ENCODE peak calls at places on chromosomes 2 and 18, in ten cellular contexts. E, I, W, Z, X, N, L, Q, U and J are unnamed samples.

GRCh38 chr2:110149330-110150220 is 34.0 kb upstream of the MALL start:
- DNase-seq in E (no peak), Q (no peak), Z (no peak), N (no peak), X (peak), L (peak), W (peak), I (peak), U (peak), J (peak)

GRCh38 chr2:239124152-239124899 is 276.4 kb downstream of the TWIST2 start:
- DNase-seq in I (no peak), E (no peak), Q (no peak), N (no peak), X (no peak), Z (no peak), L (no peak), U (no peak), W (no peak), J (no peak)

GRCh38 chr2:224211821-224212220 is 172.7 kb upstream of the SERPINE2 start:
- DNase-seq in Q (peak), E (no peak), I (no peak), X (no peak), U (no peak), W (no peak), Z (no peak), L (no peak), N (no peak), J (peak)

GRCh38 chr2:189285962-189286648 is 106.5 kb upstream of the COL5A2 start:
- DNase-seq in Q (no peak), Z (no peak), X (peak), U (peak), W (no peak), E (no peak), L (no peak), I (peak), N (peak), J (peak)

GRCh38 chr18:60060578-60060977 is 160.8 kb downstream of the PMAIP1 start:
- DNase-seq in N (no peak), E (no peak), L (no peak), Q (no peak), X (no peak), Z (no peak), W (no peak), U (no peak), I (peak), J (no peak)

GRCh38 chr2:134669731-134670669 is 48.8 kb downstream of the TMEM163 start:
- DNase-seq in E (no peak), X (no peak), Q (no peak), Z (peak), W (no peak), I (no peak), U (no peak), N (no peak), L (no peak), J (no peak)

GRCh38 chr18:68494802-68495560 is 219.9 kb downstream of the TMX3 start:
- DNase-seq in Q (no peak), W (no peak), N (no peak), E (no peak), L (no peak), U (peak), X (peak), I (peak), Z (peak), J (peak)

GRCh38 chr2:236217926-236218325 is 46.3 kb downstream of the ASB18 start:
- DNase-seq in L (no peak), X (no peak), Z (no peak), Q (no peak), U (no peak), W (no peak), E (no peak), I (no peak), N (peak), J (no peak)

GRCh38 chr2:65999790-66000189 is 435.1 kb upstream of the MEIS1 start:
- DNase-seq in X (no peak), Q (no peak), L (no peak), U (no peak), W (no peak), N (no peak), Z (no peak), E (no peak), I (no peak), J (no peak)

GRCh38 chr2:40103590-40103989 is 324.5 kb upstream of the THUMPD2 start:
- DNase-seq in I (peak), E (no peak), X (peak), W (no peak), U (no peak), L (no peak), Q (no peak), N (no peak), Z (no peak), J (peak)

GRCh38 chr2:121251497-121251896 is 33.5 kb downstream of the TFCP2L1 start:
- DNase-seq in W (no peak), Z (no peak), E (no peak), X (no peak), U (no peak), I (no peak), L (no peak), Q (no peak), N (no peak), J (no peak)

GRCh38 chr18:74082476-74083070 is 65.1 kb downstream of the FBXO15 start:
- DNase-seq in W (peak), L (peak), I (peak), Z (no peak), Q (no peak), U (no peak), E (peak), N (peak), X (peak), J (peak)

GRCh38 chr18:49021433-49022129 is 70.8 kb upstream of the SMAD7 start:
- DNase-seq in U (no peak), W (peak), X (peak), Q (no peak), L (peak), Z (peak), E (peak), I (peak), N (no peak), J (peak)